ENCODE peak calls at places on chromosome X, in six cellular contexts. One of them, this sample, is unnamed. For H3K4me1, the result is how much of the 10 kb centered on the place peaks cover.

GRCh38 chrX:72038016-72038415 is 93.7 kb downstream of the RTL5 start:
- DNase-seq in fibroblast of lung: no peak
- DNase-seq in HCT116: no peak
- DNase-seq in lung: peak
- DNase-seq in breast epithelium: no peak
- DNase-seq in OCI-LY7: no peak
- DNase-seq in this sample: no peak

GRCh38 chrX:118181030-118181429 is 64.4 kb upstream of the KLHL13 start:
- DNase-seq in fibroblast of lung: peak
- DNase-seq in HCT116: no peak
- DNase-seq in OCI-LY7: no peak
- DNase-seq in breast epithelium: no peak
- DNase-seq in lung: no peak
- DNase-seq in this sample: no peak

GRCh38 chrX:7146703-7147430 is 645 bp upstream of the STS start:
- DNase-seq in lung: peak
- DNase-seq in HCT116: no peak
- DNase-seq in fibroblast of lung: no peak
- DNase-seq in OCI-LY7: peak
- DNase-seq in breast epithelium: no peak
- DNase-seq in this sample: peak

GRCh38 chrX:130034178-130034577 is 51.7 kb downstream of the BCORL1 start:
- DNase-seq in OCI-LY7: no peak
- DNase-seq in fibroblast of lung: no peak
- DNase-seq in lung: no peak
- DNase-seq in breast epithelium: no peak
- DNase-seq in HCT116: no peak
- DNase-seq in this sample: no peak

GRCh38 chrX:100802843-100803242 is 17.3 kb upstream of the CSTF2 start:
- DNase-seq in OCI-LY7: no peak
- DNase-seq in HCT116: no peak
- DNase-seq in breast epithelium: no peak
- DNase-seq in lung: no peak
- DNase-seq in fibroblast of lung: no peak
- DNase-seq in this sample: no peak

GRCh38 chrX:70087857-70088256 is 25.6 kb downstream of the OTUD6A start:
- DNase-seq in breast epithelium: no peak
- DNase-seq in HCT116: no peak
- DNase-seq in lung: no peak
- DNase-seq in fibroblast of lung: no peak
- DNase-seq in OCI-LY7: no peak
- DNase-seq in this sample: no peak

GRCh38 chrX:15838017-15838416 is 16.6 kb downstream of the AP1S2 start:
- DNase-seq in HCT116: no peak
- DNase-seq in lung: no peak
- DNase-seq in OCI-LY7: peak
- DNase-seq in breast epithelium: no peak
- DNase-seq in fibroblast of lung: no peak
- DNase-seq in this sample: no peak

GRCh38 chrX:140274761-140275525 is 229.9 kb downstream of the SOX3 start:
- DNase-seq in HCT116: no peak
- DNase-seq in OCI-LY7: no peak
- DNase-seq in breast epithelium: no peak
- DNase-seq in fibroblast of lung: peak
- DNase-seq in lung: no peak
- DNase-seq in this sample: no peak

GRCh38 chrX:147072747-147073146 is 258.2 kb upstream of the CXorf51A start:
- DNase-seq in HCT116: no peak
- DNase-seq in breast epithelium: no peak
- DNase-seq in OCI-LY7: no peak
- DNase-seq in fibroblast of lung: no peak
- DNase-seq in lung: no peak
- DNase-seq in this sample: no peak

GRCh38 chrX:633043-633654 is 2.6 kb downstream of the SHOX start:
- DNase-seq in HCT116: no peak
- DNase-seq in lung: no peak
- DNase-seq in fibroblast of lung: no peak
- DNase-seq in breast epithelium: no peak
- DNase-seq in OCI-LY7: no peak
- DNase-seq in this sample: no peak
- H3K4me3 ChIP-seq in HCT116: no peak
- H3K4me3 ChIP-seq in lung: no peak
- H3K4me3 ChIP-seq in fibroblast of lung: no peak
- H3K4me3 ChIP-seq in breast epithelium: no peak
- H3K4me3 ChIP-seq in OCI-LY7: no peak
- H3K4me3 ChIP-seq in this sample: no peak

GRCh38 chrX:107730991-107731766 is 44.4 kb downstream of the TSC22D3 start:
- DNase-seq in breast epithelium: no peak
- DNase-seq in OCI-LY7: no peak
- DNase-seq in HCT116: no peak
- DNase-seq in fibroblast of lung: peak
- DNase-seq in lung: no peak
- DNase-seq in this sample: no peak
- H3K4me1 ChIP-seq in breast epithelium: under half
- H3K4me1 ChIP-seq in OCI-LY7: under half
- H3K4me1 ChIP-seq in HCT116: under half
- H3K4me1 ChIP-seq in fibroblast of lung: under half
- H3K4me1 ChIP-seq in lung: under half
- H3K4me1 ChIP-seq in this sample: under half

DNA sequence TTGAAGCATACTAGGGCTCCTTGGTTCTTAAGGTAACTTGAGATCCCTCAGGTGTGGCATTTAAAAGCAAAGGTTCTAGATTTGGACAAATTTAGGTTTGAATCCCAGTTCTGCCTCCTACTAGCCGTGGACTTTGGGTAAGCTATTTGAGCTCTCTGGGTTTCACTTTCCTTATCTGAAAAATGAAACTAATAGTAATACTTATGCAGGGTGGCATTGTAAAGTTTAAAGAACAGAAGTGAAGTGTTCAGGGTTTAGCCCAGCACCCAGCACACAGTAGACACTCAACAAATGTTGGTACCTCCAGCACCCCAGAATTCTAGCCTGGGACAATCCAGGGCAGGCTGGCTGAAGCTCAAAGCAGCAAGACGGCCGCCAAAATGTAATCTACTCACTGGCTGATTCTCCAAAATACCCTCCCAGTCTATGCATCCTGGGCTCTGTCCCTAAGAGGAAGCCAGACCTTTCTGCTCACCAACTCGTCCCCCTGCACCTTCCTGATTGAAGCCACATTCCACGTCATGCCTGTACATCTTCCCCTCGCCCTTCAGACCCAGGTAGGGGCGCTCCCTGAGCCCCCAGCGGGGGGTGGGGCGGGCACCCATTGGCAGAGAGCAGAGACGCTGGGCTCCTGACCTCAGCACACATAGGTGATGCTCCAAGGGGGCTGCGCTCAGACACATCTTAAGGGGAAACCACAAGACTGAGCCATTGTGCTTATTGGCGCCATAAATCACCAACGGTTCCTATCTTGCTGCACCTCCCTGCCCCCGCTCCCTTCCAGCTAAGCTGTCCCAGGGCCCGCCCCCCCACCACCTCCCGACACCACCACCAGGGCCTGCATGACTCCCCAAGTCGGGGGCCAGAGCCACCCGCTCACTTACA is 160.6 kb downstream of the BCOR start:
- DNase-seq in lung: no peak
- DNase-seq in fibroblast of lung: no peak
- DNase-seq in HCT116: no peak
- DNase-seq in OCI-LY7: no peak
- DNase-seq in breast epithelium: no peak
- DNase-seq in this sample: no peak
- H3K4me3 ChIP-seq in lung: no peak
- H3K4me3 ChIP-seq in fibroblast of lung: no peak
- H3K4me3 ChIP-seq in HCT116: no peak
- H3K4me3 ChIP-seq in OCI-LY7: no peak
- H3K4me3 ChIP-seq in breast epithelium: no peak
- H3K4me3 ChIP-seq in this sample: no peak

GRCh38 chrX:40258909-40259308 is 161.2 kb upstream of the BCOR start:
- DNase-seq in breast epithelium: no peak
- DNase-seq in OCI-LY7: no peak
- DNase-seq in HCT116: no peak
- DNase-seq in lung: no peak
- DNase-seq in fibroblast of lung: no peak
- DNase-seq in this sample: no peak

GRCh38 chrX:40260123-40260751 is 162.5 kb upstream of the BCOR start:
- DNase-seq in HCT116: no peak
- DNase-seq in lung: peak
- DNase-seq in OCI-LY7: no peak
- DNase-seq in breast epithelium: no peak
- DNase-seq in fibroblast of lung: no peak
- DNase-seq in this sample: no peak

GRCh38 chrX:40262641-40263560 is 165.1 kb upstream of the BCOR start:
- DNase-seq in fibroblast of lung: peak
- DNase-seq in HCT116: peak
- DNase-seq in lung: peak
- DNase-seq in breast epithelium: peak
- DNase-seq in OCI-LY7: no peak
- DNase-seq in this sample: peak

GRCh38 chrX:40266490-40267333 is 169.0 kb upstream of the BCOR start:
- DNase-seq in HCT116: peak
- DNase-seq in fibroblast of lung: peak
- DNase-seq in OCI-LY7: peak
- DNase-seq in breast epithelium: peak
- DNase-seq in lung: peak
- DNase-seq in this sample: peak

GRCh38 chrX:40261955-40262596 is 164.3 kb upstream of the BCOR start:
- DNase-seq in fibroblast of lung: no peak
- DNase-seq in breast epithelium: no peak
- DNase-seq in OCI-LY7: no peak
- DNase-seq in lung: peak
- DNase-seq in HCT116: no peak
- DNase-seq in this sample: peak
- H3K4me1 ChIP-seq in fibroblast of lung: under half
- H3K4me1 ChIP-seq in breast epithelium: under half
- H3K4me1 ChIP-seq in OCI-LY7: under half
- H3K4me1 ChIP-seq in lung: under half
- H3K4me1 ChIP-seq in HCT116: under half
- H3K4me1 ChIP-seq in this sample: under half

GRCh38 chrX:18666614-18667013 is 5.3 kb downstream of the RS1 start:
- DNase-seq in OCI-LY7: no peak
- DNase-seq in breast epithelium: no peak
- DNase-seq in fibroblast of lung: no peak
- DNase-seq in lung: peak
- DNase-seq in HCT116: no peak
- DNase-seq in this sample: no peak
- H3K4me3 ChIP-seq in OCI-LY7: no peak
- H3K4me3 ChIP-seq in breast epithelium: no peak
- H3K4me3 ChIP-seq in fibroblast of lung: no peak
- H3K4me3 ChIP-seq in lung: no peak
- H3K4me3 ChIP-seq in HCT116: no peak
- H3K4me3 ChIP-seq in this sample: no peak

GRCh38 chrX:153881281-153881680 is 4.7 kb downstream of the L1CAM start:
- DNase-seq in OCI-LY7: no peak
- DNase-seq in HCT116: no peak
- DNase-seq in fibroblast of lung: no peak
- DNase-seq in breast epithelium: no peak
- DNase-seq in lung: no peak
- DNase-seq in this sample: no peak

GRCh38 chrX:153882557-153882956 is 3.4 kb downstream of the L1CAM start:
- DNase-seq in fibroblast of lung: no peak
- DNase-seq in HCT116: no peak
- DNase-seq in breast epithelium: no peak
- DNase-seq in OCI-LY7: no peak
- DNase-seq in lung: no peak
- DNase-seq in this sample: no peak

GRCh38 chrX:153883163-153883843 is 2.7 kb downstream of the L1CAM start:
- DNase-seq in lung: no peak
- DNase-seq in HCT116: no peak
- DNase-seq in fibroblast of lung: no peak
- DNase-seq in OCI-LY7: no peak
- DNase-seq in breast epithelium: no peak
- DNase-seq in this sample: no peak

GRCh38 chrX:153880440-153880815 is 5.5 kb downstream of the L1CAM start:
- DNase-seq in lung: no peak
- DNase-seq in OCI-LY7: no peak
- DNase-seq in breast epithelium: no peak
- DNase-seq in HCT116: no peak
- DNase-seq in fibroblast of lung: no peak
- DNase-seq in this sample: no peak

DNA sequence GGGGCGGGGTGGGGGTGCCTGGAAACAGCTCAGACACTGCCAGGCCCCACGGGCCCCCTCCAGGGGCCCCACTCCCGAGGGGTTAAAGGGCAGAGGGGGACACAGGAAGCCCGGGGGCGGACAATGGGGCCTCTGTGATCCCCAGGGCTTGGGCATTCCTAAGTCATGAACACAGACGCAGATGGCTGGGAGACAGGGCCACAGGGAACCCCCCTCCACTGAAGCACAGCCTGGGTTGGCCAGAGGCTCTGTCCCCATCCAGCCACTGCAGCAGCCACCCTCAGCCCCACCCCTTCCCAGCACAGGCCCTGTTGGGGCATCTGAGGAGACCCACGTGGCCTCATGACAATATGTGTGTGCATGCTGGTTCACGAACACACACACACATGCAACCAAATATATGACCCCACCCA is 3.9 kb downstream of the L1CAM start:
- DNase-seq in breast epithelium: no peak
- DNase-seq in lung: no peak
- DNase-seq in HCT116: no peak
- DNase-seq in fibroblast of lung: no peak
- DNase-seq in OCI-LY7: no peak
- DNase-seq in this sample: no peak
- H3K4me1 ChIP-seq in breast epithelium: under half
- H3K4me1 ChIP-seq in lung: under half
- H3K4me1 ChIP-seq in HCT116: under half
- H3K4me1 ChIP-seq in fibroblast of lung: under half
- H3K4me1 ChIP-seq in OCI-LY7: under half
- H3K4me1 ChIP-seq in this sample: under half

GRCh38 chrX:371907-372306 is 14.8 kb downstream of the PPP2R3B start:
- DNase-seq in fibroblast of lung: no peak
- DNase-seq in breast epithelium: no peak
- DNase-seq in HCT116: no peak
- DNase-seq in lung: no peak
- DNase-seq in OCI-LY7: peak
- DNase-seq in this sample: peak

GRCh38 chrX:370963-371745 is 15.6 kb downstream of the PPP2R3B start:
- DNase-seq in OCI-LY7: peak
- DNase-seq in breast epithelium: no peak
- DNase-seq in lung: no peak
- DNase-seq in HCT116: no peak
- DNase-seq in fibroblast of lung: no peak
- DNase-seq in this sample: peak

GRCh38 chrX:374566-374965 is 12.1 kb downstream of the PPP2R3B start:
- DNase-seq in fibroblast of lung: no peak
- DNase-seq in OCI-LY7: no peak
- DNase-seq in lung: no peak
- DNase-seq in breast epithelium: no peak
- DNase-seq in HCT116: no peak
- DNase-seq in this sample: peak

GRCh38 chrX:373641-374471 is 12.9 kb downstream of the PPP2R3B start:
- DNase-seq in OCI-LY7: peak
- DNase-seq in lung: no peak
- DNase-seq in fibroblast of lung: peak
- DNase-seq in HCT116: no peak
- DNase-seq in breast epithelium: no peak
- DNase-seq in this sample: peak

GRCh38 chrX:372856-373640 is 13.7 kb downstream of the PPP2R3B start:
- DNase-seq in OCI-LY7: peak
- DNase-seq in lung: no peak
- DNase-seq in HCT116: no peak
- DNase-seq in breast epithelium: no peak
- DNase-seq in fibroblast of lung: peak
- DNase-seq in this sample: peak
- H3K4me3 ChIP-seq in OCI-LY7: peak
- H3K4me3 ChIP-seq in lung: no peak
- H3K4me3 ChIP-seq in HCT116: no peak
- H3K4me3 ChIP-seq in breast epithelium: peak
- H3K4me3 ChIP-seq in fibroblast of lung: peak
- H3K4me3 ChIP-seq in this sample: peak

This sample was measured in right cardiac atrium.